ENCODE peak calls at places on chromosomes 1 and 21, in seven cellular contexts. T is tibial nerve, P is fibroblast of mammary gland, O is aorta, I is transverse colon, G is dorsolateral prefrontal cortex, K is GM06990. N is an unnamed sample.

GRCh38 chr21:9738527-9738926 is 782.9 kb upstream of the TPTE start:
- DNase-seq in T (no peak), P (no peak), O (no peak), I (no peak), G (no peak), K (no peak), N (no peak)

GRCh38 chr1:247865416-247865815 is 8.4 kb downstream of the TRIM58 start:
- DNase-seq in T (no peak), P (peak; percentile 14), O (no peak), I (no peak), G (no peak), K (no peak), N (no peak)

GRCh38 chr1:58896211-58897183 is 112.7 kb upstream of the JUN start:
- DNase-seq in T (no peak), P (no peak), O (peak; percentile 72), I (peak; percentile 87), G (no peak), K (no peak), N (peak; percentile 69)

GRCh38 chr1:41221995-41222991 is 19.8 kb downstream of the SCMH1 start:
- DNase-seq in T (no peak), P (no peak), O (no peak), I (no peak), G (no peak), K (peak; percentile 23), N (no peak)

GRCh38 chr1:9057851-9058250 is 11.6 kb downstream of the SLC2A5 start:
- DNase-seq in T (no peak), P (no peak), O (no peak), I (no peak), G (no peak), K (no peak), N (no peak)

GRCh38 chr1:156577512-156577911 is 2.0 kb upstream of the TTC24 start:
- DNase-seq in T (no peak), P (no peak), O (no peak), I (no peak), G (no peak), K (no peak), N (no peak)

GRCh38 chr1:63635681-63636080 is 42.5 kb downstream of the PGM1 start:
- DNase-seq in T (no peak), P (peak; percentile 94), O (no peak), I (no peak), G (no peak), K (no peak), N (no peak)

GRCh38 chr1:50080904-50081586 is 27.7 kb upstream of the ELAVL4 start:
- DNase-seq in T (no peak), P (no peak), O (no peak), I (no peak), G (no peak), K (no peak), N (peak; percentile 55)

GRCh38 chr1:59570524-59570923 is 244.2 kb upstream of the HOOK1 start:
- DNase-seq in T (no peak), P (no peak), O (peak; percentile 49), I (peak; percentile 42), G (no peak), K (no peak), N (no peak)

GRCh38 chr1:199684686-199685273 is 342.7 kb upstream of the NR5A2 start:
- DNase-seq in T (no peak), P (peak; percentile 78), O (no peak), I (peak; percentile 16), G (no peak), K (no peak), N (peak; percentile 63)

GRCh38 chr1:87644500-87645245 is 316.0 kb downstream of the LMO4 start:
- DNase-seq in T (no peak), P (peak; percentile 66), O (no peak), I (no peak), G (no peak), K (no peak), N (no peak)

GRCh38 chr1:1906185-1907097 is 8.6 kb upstream of the CALML6 start:
- DNase-seq in T (peak; percentile 69), P (peak; percentile 77), O (peak; percentile 91), I (peak; percentile 89), G (peak; percentile 79), K (peak; percentile 63), N (peak; percentile 95)

GRCh38 chr1:186738896-186739295 is 58.7 kb upstream of the PTGS2 start:
- DNase-seq in T (no peak), P (no peak), O (no peak), I (no peak), G (no peak), K (peak; percentile 74), N (no peak)

GRCh38 chr1:152110860-152111514 is 4.3 kb downstream of the TCHH start:
- DNase-seq in T (no peak), P (peak; percentile 48), O (peak; percentile 50), I (no peak), G (no peak), K (no peak), N (peak; percentile 85)

GRCh38 chr1:2438038-2438437 is 25.7 kb upstream of the PEX10 start:
- DNase-seq in T (no peak), P (no peak), O (no peak), I (peak; percentile 54), G (no peak), K (no peak), N (no peak)

GRCh38 chr1:227845519-227845918 is 30.0 kb downstream of the PRSS38 start:
- DNase-seq in T (no peak), P (no peak), O (no peak), I (no peak), G (no peak), K (no peak), N (no peak)

GRCh38 chr1:48561444-48561843 is 89.4 kb upstream of the SPATA6 start:
- DNase-seq in T (no peak), P (no peak), O (no peak), I (no peak), G (no peak), K (no peak), N (no peak)

GRCh38 chr21:25385912-25386474 is 221.3 kb downstream of the MRPL39 start:
- DNase-seq in T (no peak), P (peak; percentile 81), O (no peak), I (no peak), G (no peak), K (peak; percentile 47), N (peak; percentile 73)

GRCh38 chr21:45478115-45478801 is 64.0 kb downstream of the SLC19A1 start:
- DNase-seq in T (peak; percentile 43), P (peak; percentile 67), O (peak; percentile 81), I (peak; percentile 74), G (peak; percentile 75), K (no peak), N (peak; percentile 93)

GRCh38 chr1:39167632-39168209 is 36.8 kb upstream of the MACF1 start:
- DNase-seq in T (no peak), P (peak; percentile 53), O (no peak), I (no peak), G (no peak), K (no peak), N (no peak)

GRCh38 chr1:225508538-225509375 is 80.9 kb upstream of the LBR start:
- DNase-seq in T (no peak), P (peak; percentile 99), O (no peak), I (no peak), G (no peak), K (no peak), N (no peak)

GRCh38 chr1:37605806-37606474 is 10.2 kb upstream of the GNL2 start:
- DNase-seq in T (no peak), P (peak; percentile 6), O (no peak), I (peak; percentile 26), G (no peak), K (no peak), N (no peak)

GRCh38 chr21:25094695-25095094 is 512.6 kb downstream of the MRPL39 start:
- DNase-seq in T (no peak), P (no peak), O (no peak), I (no peak), G (no peak), K (no peak), N (no peak)

GRCh38 chr1:174712541-174712940 is 264.8 kb downstream of the GPR52 start:
- DNase-seq in T (no peak), P (no peak), O (no peak), I (no peak), G (no peak), K (no peak), N (no peak)

GRCh38 chr1:94535879-94536278 is 5.7 kb downstream of the F3 start:
- DNase-seq in T (no peak), P (no peak), O (no peak), I (no peak), G (no peak), K (no peak), N (no peak)

GRCh38 chr1:94538243-94538827 is 3.2 kb downstream of the F3 start:
- DNase-seq in T (no peak), P (no peak), O (no peak), I (no peak), G (no peak), K (no peak), N (no peak)

GRCh38 chr1:94539496-94539895 is 2.1 kb downstream of the F3 start:
- DNase-seq in T (no peak), P (peak; percentile 62), O (no peak), I (no peak), G (no peak), K (no peak), N (no peak)

GRCh38 chr1:94540440-94541174 is 952 bp downstream of the F3 start:
- DNase-seq in T (no peak), P (no peak), O (no peak), I (no peak), G (no peak), K (no peak), N (no peak)

GRCh38 chr1:94537254-94537653 is 4.3 kb downstream of the F3 start:
- DNase-seq in T (no peak), P (no peak), O (no peak), I (no peak), G (no peak), K (no peak), N (no peak)
- H3K4me3 ChIP-seq in T (no peak overlapping the region), P (no peak overlapping the region), O (no peak overlapping the region), I (no peak overlapping the region), G (no peak overlapping the region), K (no peak overlapping the region), N (peak overlapping the region; percentile 94)

GRCh38 chr1:68081775-68082283 is 31.4 kb upstream of the DIRAS3 start:
- DNase-seq in T (no peak), P (no peak), O (no peak), I (no peak), G (no peak), K (no peak), N (no peak)

GRCh38 chr1:68083686-68084085 is 33.3 kb upstream of the DIRAS3 start:
- DNase-seq in T (no peak), P (no peak), O (no peak), I (no peak), G (no peak), K (no peak), N (no peak)

GRCh38 chr1:68078647-68079046 is 28.2 kb upstream of the DIRAS3 start:
- DNase-seq in T (no peak), P (no peak), O (no peak), I (no peak), G (no peak), K (no peak), N (peak; percentile 52)
- H3K4me3 ChIP-seq in T (no peak overlapping the region), P (no peak overlapping the region), O (no peak overlapping the region), I (no peak overlapping the region), G (no peak overlapping the region), K (no peak overlapping the region), N (no peak overlapping the region)

GRCh38 chr1:7679159-7679872 is 91.8 kb upstream of the VAMP3 start:
- DNase-seq in T (no peak), P (no peak), O (no peak), I (no peak), G (no peak), K (no peak), N (no peak)
- H3K4me3 ChIP-seq in T (peak overlapping the region; percentile 55), P (no peak overlapping the region), O (no peak overlapping the region), I (no peak overlapping the region), G (no peak overlapping the region), K (no peak overlapping the region), N (peak overlapping the region; percentile 73)

GRCh38 chr1:24384251-24385090 is 29.1 kb downstream of the STPG1 start:
- DNase-seq in T (no peak), P (peak; percentile 82), O (peak; percentile 62), I (peak; percentile 35), G (no peak), K (no peak), N (peak; percentile 36)
- H3K4me3 ChIP-seq in T (no peak overlapping the region), P (no peak overlapping the region), O (no peak overlapping the region), I (no peak overlapping the region), G (no peak overlapping the region), K (no peak overlapping the region), N (no peak overlapping the region)

N was measured in endodermal cell.